ENCODE peak calls at places on chromosomes 13 and 19, in five cellular contexts. M is endodermal cell, W is GM23248, N is astrocyte, C is endothelial cell of umbilical vein. S is an unnamed sample.

GRCh38 chr19:547117-547516 is 3.3 kb downstream of the GZMM start:
- DNase-seq in M (no peak), W (no peak), N (no peak), C (no peak), S (no peak)

GRCh38 chr13:109698779-109699178 is 87.6 kb downstream of the IRS2 start:
- DNase-seq in M (no peak), W (peak; percentile 65), N (peak; percentile 91), C (no peak), S (peak; percentile 59)

GRCh38 chr13:42814868-42815267 is 33.5 kb downstream of the FAM216B start:
- DNase-seq in M (no peak), W (peak; percentile 89), N (peak; percentile 89), C (no peak), S (peak; percentile 93)

GRCh38 chr13:111518161-111518791 is 197.8 kb downstream of the TEX29 start:
- DNase-seq in M (peak; percentile 66), W (no peak), N (no peak), C (no peak), S (no peak)

GRCh38 chr19:48872884-48873475 is 759 bp downstream of the PPP1R15A start:
- DNase-seq in M (peak; percentile 90), W (peak; percentile 98), N (peak; percentile 88), C (peak; percentile 96), S (peak; percentile 96)

GRCh38 chr13:36883829-36884228 is 36.2 kb downstream of the SMAD9 start:
- DNase-seq in M (no peak), W (no peak), N (no peak), C (no peak), S (no peak)

GRCh38 chr19:39631178-39631577 is 24.5 kb upstream of the LGALS16 start:
- DNase-seq in M (no peak), W (no peak), N (no peak), C (no peak), S (no peak)

GRCh38 chr19:15294591-15294990 is 37.7 kb downstream of the BRD4 start:
- DNase-seq in M (no peak), W (no peak), N (no peak), C (no peak), S (no peak)

GRCh38 chr13:109897988-109898623 is 111.7 kb upstream of the IRS2 start:
- DNase-seq in M (no peak), W (peak; percentile 2), N (no peak), C (no peak), S (no peak)

GRCh38 chr19:11152318-11153062 is 3.1 kb downstream of the SPC24 start:
- DNase-seq in M (no peak), W (peak; percentile 90), N (peak; percentile 52), C (peak; percentile 67), S (peak; percentile 59)

GRCh38 chr13:75836441-75836840 is 200.3 kb downstream of the LMO7 start:
- DNase-seq in M (no peak), W (no peak), N (no peak), C (no peak), S (no peak)

GRCh38 chr19:10899171-10899653 is 27.9 kb downstream of the CARM1 start:
- DNase-seq in M (no peak), W (no peak), N (no peak), C (no peak), S (no peak)

GRCh38 chr13:21606251-21606650 is 2.3 kb upstream of the MICU2 start:
- DNase-seq in M (no peak), W (no peak), N (no peak), C (no peak), S (no peak)

GRCh38 chr19:4534836-4535658 is at the start of gene PLIN5:
- DNase-seq in M (peak; percentile 97), W (peak; percentile 40), N (peak; percentile 6), C (peak; percentile 48), S (peak; percentile 37)

GRCh38 chr19:49382639-49383038 is 5.4 kb upstream of the KASH5 start:
- DNase-seq in M (no peak), W (no peak), N (no peak), C (no peak), S (no peak)

GRCh38 chr19:51203941-51204720 is 20.7 kb upstream of the CD33 start:
- DNase-seq in M (no peak), W (no peak), N (no peak), C (peak; percentile 3), S (no peak)

GRCh38 chr19:572891-573825 is 762 bp downstream of the BSG start:
- DNase-seq in M (peak; percentile 73), W (peak; percentile 82), N (no peak), C (peak; percentile 55), S (peak; percentile 80)

GRCh38 chr19:2815923-2816322 is 3.7 kb upstream of the ZNF554 start:
- DNase-seq in M (no peak), W (no peak), N (no peak), C (no peak), S (no peak)

GRCh38 chr13:51761638-51762350 is 42.2 kb downstream of the DHRS12 start:
- DNase-seq in M (no peak), W (peak; percentile 74), N (no peak), C (no peak), S (peak; percentile 7)

GRCh38 chr19:13887039-13887438 is 10.1 kb downstream of the NANOS3 start:
- DNase-seq in M (no peak), W (peak; percentile 43), N (no peak), C (no peak), S (no peak)

GRCh38 chr19:33368074-33368864 is 5.2 kb upstream of the CEBPG start:
- DNase-seq in M (no peak), W (peak; percentile 76), N (peak; percentile 32), C (no peak), S (no peak)

GRCh38 chr19:46776927-46777911 is 11.2 kb downstream of the SLC1A5 start:
- DNase-seq in M (peak; percentile 95), W (peak; percentile 25), N (no peak), C (no peak), S (no peak)

GRCh38 chr19:5302396-5302795 is 38.2 kb downstream of the PTPRS start:
- DNase-seq in M (no peak), W (no peak), N (no peak), C (no peak), S (no peak)

GRCh38 chr13:44868397-44868796 is 120.9 kb downstream of the NUFIP1 start:
- DNase-seq in M (no peak), W (no peak), N (no peak), C (no peak), S (no peak)

GRCh38 chr13:75739244-75739868 is 103.2 kb downstream of the LMO7 start:
- DNase-seq in M (no peak), W (peak; percentile 57), N (peak; percentile 27), C (no peak), S (no peak)

GRCh38 chr13:50123515-50123861 is 108.2 kb downstream of the KCNRG start:
- DNase-seq in M (no peak), W (no peak), N (no peak), C (no peak), S (no peak)

GRCh38 chr13:50124536-50125305 is 109.5 kb downstream of the KCNRG start:
- DNase-seq in M (peak; percentile 83), W (peak; percentile 74), N (peak; percentile 95), C (no peak), S (peak; percentile 98)

GRCh38 chr13:50123002-50123401 is 107.8 kb downstream of the KCNRG start:
- DNase-seq in M (no peak), W (no peak), N (no peak), C (no peak), S (no peak)

GRCh38 chr13:50123862-50124535 is 108.8 kb downstream of the KCNRG start:
- DNase-seq in M (peak; percentile 88), W (peak; percentile 97), N (peak; percentile 87), C (peak; percentile 95), S (peak; percentile 89)

DNA sequence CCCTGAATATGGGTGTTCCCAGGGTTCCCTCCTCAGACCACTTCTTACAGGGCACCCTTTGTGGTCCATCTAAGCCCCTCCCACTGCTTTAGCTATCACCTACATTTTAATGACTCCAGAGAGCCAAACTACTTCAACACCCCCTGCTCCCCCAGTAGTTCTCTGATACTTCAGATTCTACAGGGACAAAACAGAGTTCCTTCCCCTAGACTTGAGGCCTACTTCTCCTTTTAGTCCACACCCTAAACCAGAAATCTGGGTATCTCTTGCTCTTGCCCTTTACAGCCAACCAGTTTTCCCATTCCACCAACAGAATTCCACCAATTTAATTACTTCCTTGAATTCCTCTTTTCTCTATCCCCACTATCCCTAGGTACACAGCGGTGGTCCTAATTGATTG is 107.2 kb downstream of the KCNRG start:
- DNase-seq in M (peak; percentile 43), W (no peak), N (no peak), C (no peak), S (no peak)
- H3K4me3 ChIP-seq in M (no peak overlapping the region), W (no peak overlapping the region), N (no peak overlapping the region), C (no peak overlapping the region), S (peak overlapping the region; percentile 95)

GRCh38 chr13:27635256-27635655 is 13.6 kb downstream of the POLR1D start:
- DNase-seq in M (no peak), W (no peak), N (no peak), C (no peak), S (no peak)
- H3K4me1 ChIP-seq in M (no peaks in the 10 kb centered on the region), W (peaks cover 13% of the 10 kb centered on the region), N (no peaks in the 10 kb centered on the region), C (peaks cover 23% of the 10 kb centered on the region), S (peaks cover 19% of the 10 kb centered on the region)

GRCh38 chr13:74696148-74696922 is 562.1 kb upstream of the KLF12 start:
- DNase-seq in M (no peak), W (no peak), N (no peak), C (no peak), S (no peak)

GRCh38 chr13:74695021-74695800 is 561.0 kb upstream of the KLF12 start:
- DNase-seq in M (peak; percentile 65), W (peak; percentile 32), N (no peak), C (no peak), S (peak; percentile 16)
- H3K9ac ChIP-seq in M (no peak overlapping the region), W (no peak overlapping the region), N (no peak overlapping the region), C (no peak overlapping the region), S (peak overlapping the region; percentile 42)

DNA sequence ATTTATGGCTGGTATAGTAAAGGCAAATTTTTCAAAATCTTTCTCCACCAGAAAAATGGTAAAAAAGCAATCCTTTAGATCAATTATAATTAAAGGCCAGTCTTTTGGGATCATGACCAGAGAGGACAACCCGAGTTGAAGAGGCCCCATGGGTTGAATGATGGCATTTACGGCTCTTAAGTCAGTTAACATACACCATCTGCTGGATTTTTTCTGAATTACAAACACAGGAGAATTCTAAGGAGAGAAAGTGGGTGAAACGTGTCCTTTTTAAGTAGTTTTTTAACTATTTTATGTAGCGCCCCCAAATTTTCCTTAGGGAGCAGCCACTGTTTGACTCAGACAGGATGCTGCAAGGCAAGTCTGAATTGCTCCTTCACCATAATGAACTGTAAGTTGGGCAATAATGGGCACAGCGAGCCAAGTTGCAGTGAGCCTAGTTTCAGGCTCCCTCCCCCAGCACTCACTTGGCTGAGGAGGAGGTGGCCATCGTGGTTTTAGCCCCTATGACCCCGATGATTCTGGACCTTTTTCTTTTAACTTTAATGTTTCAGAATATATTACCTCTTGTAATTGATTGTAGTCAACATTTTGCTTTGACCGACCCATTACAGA is 13.6 kb upstream of the ZNF611 start:
- DNase-seq in M (no peak), W (peak; percentile 69), N (peak; percentile 27), C (peak; percentile 42), S (peak; percentile 63)
- H3K4me3 ChIP-seq in M (peak overlapping the region; percentile 71), W (no peak overlapping the region), N (no peak overlapping the region), C (no peak overlapping the region), S (no peak overlapping the region)

GRCh38 chr13:99326012-99326411 is 18.8 kb upstream of the GPR183 start:
- DNase-seq in M (no peak), W (no peak), N (no peak), C (no peak), S (no peak)
- H3K4me1 ChIP-seq in M (no peaks in the 10 kb centered on the region), W (peaks cover 28% of the 10 kb centered on the region), N (peaks cover 29% of the 10 kb centered on the region), C (peaks cover 9% of the 10 kb centered on the region), S (peaks cover 29% of the 10 kb centered on the region)

DNA sequence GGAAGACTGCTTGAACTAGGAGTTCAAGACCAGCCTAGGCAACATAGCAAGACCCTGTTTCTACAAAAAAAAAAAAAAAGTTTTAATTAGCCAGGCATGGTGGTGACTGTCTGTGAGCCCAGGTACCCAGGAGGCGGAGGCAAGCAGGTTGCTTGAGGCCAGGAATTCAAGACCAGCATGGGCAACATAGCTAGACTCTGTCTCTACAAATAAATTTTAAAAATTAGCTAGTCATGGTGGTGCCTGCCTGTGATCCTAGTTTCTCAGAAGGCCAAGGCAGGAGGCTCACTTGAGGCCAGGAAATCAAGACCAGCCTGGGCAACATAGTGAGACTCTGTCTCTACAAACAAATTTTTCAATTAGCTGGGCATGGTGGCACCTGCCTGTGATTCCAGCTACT is 6.1 kb downstream of the INSR start:
- DNase-seq in M (no peak), W (no peak), N (no peak), C (no peak), S (no peak)
- H3K9ac ChIP-seq in M (no peak overlapping the region), W (no peak overlapping the region), N (no peak overlapping the region), C (no peak overlapping the region), S (no peak overlapping the region)